ENCODE peak calls at places on chromosomes 4 and X, in four cellular contexts. P is T-helper 2 cell, O is Panc1, N is A172. V is an unnamed sample.

GRCh38 chr4:129641179-129641578 is 545.2 kb downstream of the C4orf33 start:
- DNase-seq in P (peak), O (peak), N (peak), V (no peak)

GRCh38 chr4:56909083-56909981 is 1.6 kb downstream of the REST start:
- DNase-seq in P (peak), N (peak), O (no peak), V (peak)

GRCh38 chr4:105343523-105343931 is 130.3 kb downstream of the PPA2 start:
- DNase-seq in P (no peak), N (no peak), O (no peak), V (no peak)

GRCh38 chrX:153055827-153056748 is at the start of gene PNMA3:
- DNase-seq in O (no peak), N (no peak), P (no peak), V (no peak)

GRCh38 chrX:31546130-31546529 is 474.3 kb upstream of the FTHL17 start:
- DNase-seq in O (no peak), P (no peak), N (peak), V (peak)

GRCh38 chr4:139756391-139757180 is 91.0 kb downstream of the MGST2 start:
- DNase-seq in O (no peak), N (no peak), P (no peak), V (no peak)

GRCh38 chr4:3675251-3676115 is 90.7 kb upstream of the ADRA2C start:
- DNase-seq in N (no peak), O (no peak), P (no peak), V (no peak)

GRCh38 chr4:8754634-8755589 is 116.7 kb downstream of the HMX1 start:
- DNase-seq in N (no peak), O (no peak), P (no peak), V (no peak)

GRCh38 chr4:103018391-103019318 is 850 bp downstream of the SLC9B1 start:
- DNase-seq in O (no peak), P (no peak), N (no peak), V (peak)

GRCh38 chr4:56979674-56980073 is 978 bp downstream of the POLR2B start:
- DNase-seq in P (peak), N (no peak), O (no peak), V (peak)

GRCh38 chr4:173835863-173836262 is 305.8 kb upstream of the HAND2 start:
- DNase-seq in P (no peak), O (no peak), N (peak), V (peak)